ENCODE peak calls at places on chromosomes 1 and 21, in nine cellular contexts. Q, N, B, G, Y, Z, E, F and L are unnamed samples. For H3K36me3, the result is how much of the 10 kb centered on the place peaks cover.

GRCh38 chr1:22598736-22599135 is 35.4 kb downstream of the EPHA8 start:
- DNase-seq in Q (no peak), N (no peak), B (no peak), G (no peak), Y (no peak), Z (no peak), E (no peak), F (no peak), L (no peak)

GRCh38 chr1:27033059-27033746 is 20.6 kb upstream of the TENT5B start:
- DNase-seq in Q (no peak), N (no peak), B (peak), G (no peak), Y (no peak), Z (peak), E (no peak), F (no peak), L (no peak)

GRCh38 chr1:227766653-227767277 is 31.5 kb downstream of the SNAP47 start:
- DNase-seq in Q (no peak), N (no peak), B (no peak), G (no peak), Y (no peak), Z (no peak), E (no peak), F (no peak), L (no peak)

GRCh38 chr1:71330991-71331390 is 250.2 kb upstream of the ZRANB2 start:
- DNase-seq in Q (no peak), N (no peak), B (no peak), G (no peak), Y (no peak), Z (no peak), E (no peak), F (no peak), L (no peak)

GRCh38 chr1:170545476-170545875 is 13.5 kb downstream of the GORAB start:
- DNase-seq in Q (no peak), N (peak), B (no peak), G (peak), Y (no peak), Z (no peak), E (no peak), F (no peak), L (no peak)

GRCh38 chr21:37266515-37267221 is 466 bp downstream of the VPS26C start:
- DNase-seq in Q (no peak), N (peak), B (no peak), G (no peak), Y (no peak), Z (no peak), E (no peak), F (no peak), L (no peak)

GRCh38 chr1:62040450-62040849 is 154.2 kb upstream of the L1TD1 start:
- DNase-seq in Q (no peak), N (no peak), B (no peak), G (no peak), Y (no peak), Z (no peak), E (no peak), F (no peak), L (no peak)

GRCh38 chr1:62528015-62528414 is 69.3 kb upstream of the ANGPTL3 start:
- DNase-seq in Q (no peak), N (no peak), B (peak), G (no peak), Y (no peak), Z (no peak), E (no peak), F (no peak), L (no peak)

GRCh38 chr1:157580179-157580827 is 17.6 kb downstream of the FCRL4 start:
- DNase-seq in Q (no peak), N (peak), B (peak), G (peak), Y (no peak), Z (peak), E (no peak), F (peak), L (peak)

GRCh38 chr1:52294580-52294979 is 71.4 kb downstream of the CC2D1B start:
- DNase-seq in Q (no peak), N (no peak), B (no peak), G (no peak), Y (no peak), Z (no peak), E (no peak), F (no peak), L (no peak)

GRCh38 chr21:32717851-32718316 is 9.9 kb downstream of the SYNJ1 start:
- DNase-seq in Q (no peak), N (no peak), B (no peak), G (no peak), Y (no peak), Z (no peak), E (no peak), F (no peak), L (no peak)

GRCh38 chr21:44384968-44385367 is 31.5 kb downstream of the TRPM2 start:
- DNase-seq in Q (no peak), N (no peak), B (no peak), G (no peak), Y (no peak), Z (no peak), E (no peak), F (no peak), L (no peak)

GRCh38 chr1:224201336-224201735 is 18.3 kb downstream of the DEGS1 start:
- DNase-seq in Q (no peak), N (no peak), B (no peak), G (no peak), Y (no peak), Z (no peak), E (no peak), F (no peak), L (no peak)

GRCh38 chr1:58398714-58399113 is 147.8 kb downstream of the OMA1 start:
- DNase-seq in Q (no peak), N (no peak), B (no peak), G (no peak), Y (no peak), Z (no peak), E (no peak), F (no peak), L (no peak)

GRCh38 chr21:16912075-16912474 is 600.8 kb upstream of the CXADR start:
- DNase-seq in Q (no peak), N (peak), B (no peak), G (peak), Y (no peak), Z (no peak), E (no peak), F (no peak), L (no peak)

GRCh38 chr1:34803770-34804169 is 11.0 kb downstream of the GJA4 start:
- DNase-seq in Q (no peak), N (no peak), B (no peak), G (no peak), Y (no peak), Z (no peak), E (no peak), F (no peak), L (no peak)

GRCh38 chr1:54886724-54887664 is at the start of gene DHCR24:
- DNase-seq in Q (peak), N (peak), B (peak), G (peak), Y (peak), Z (peak), E (peak), F (peak), L (peak)

GRCh38 chr1:33161061-33161681 is 20.7 kb downstream of the TRIM62 start:
- DNase-seq in Q (peak), N (peak), B (no peak), G (no peak), Y (peak), Z (no peak), E (no peak), F (peak), L (no peak)

GRCh38 chr1:28518745-28519341 is 13.0 kb downstream of the RCC1 start:
- DNase-seq in Q (no peak), N (no peak), B (no peak), G (no peak), Y (no peak), Z (no peak), E (no peak), F (no peak), L (peak)

GRCh38 chr21:25691931-25692330 is 42.8 kb downstream of the ATP5PF start:
- DNase-seq in Q (no peak), N (no peak), B (no peak), G (no peak), Y (no peak), Z (no peak), E (no peak), F (no peak), L (no peak)

GRCh38 chr1:67429011-67429527 is 1.1 kb downstream of the SERBP1 start:
- DNase-seq in Q (no peak), N (no peak), B (no peak), G (no peak), Y (no peak), Z (no peak), E (no peak), F (peak), L (no peak)

GRCh38 chr1:202578565-202578964 is 131.7 kb downstream of the SYT2 start:
- DNase-seq in Q (no peak), N (no peak), B (no peak), G (no peak), Y (no peak), Z (no peak), E (no peak), F (no peak), L (no peak)

GRCh38 chr1:212498243-212498642 is 65.5 kb downstream of the NENF start:
- DNase-seq in Q (peak), N (peak), B (no peak), G (no peak), Y (no peak), Z (no peak), E (no peak), F (no peak), L (no peak)

GRCh38 chr21:34052171-34052570 is 21.2 kb upstream of the MRPS6 start:
- DNase-seq in Q (no peak), N (no peak), B (no peak), G (no peak), Y (no peak), Z (no peak), E (no peak), F (no peak), L (peak)

GRCh38 chr1:43547538-43548072 is 16.9 kb downstream of the PTPRF start:
- DNase-seq in Q (no peak), N (no peak), B (no peak), G (no peak), Y (no peak), Z (no peak), E (no peak), F (no peak), L (no peak)

GRCh38 chr1:17427696-17428660 is 11.5 kb downstream of the RCC2 start:
- DNase-seq in Q (no peak), N (no peak), B (no peak), G (no peak), Y (no peak), Z (peak), E (no peak), F (no peak), L (no peak)

GRCh38 chr1:67939176-67939751 is 106.0 kb upstream of the GNG12 start:
- DNase-seq in Q (no peak), N (no peak), B (no peak), G (no peak), Y (no peak), Z (no peak), E (no peak), F (no peak), L (no peak)

GRCh38 chr21:46316708-46317324 is 6.9 kb downstream of the C21orf58 start:
- DNase-seq in Q (no peak), N (no peak), B (no peak), G (no peak), Y (no peak), Z (no peak), E (no peak), F (no peak), L (no peak)
- TF ChIP-seq CTCF in Q (no peak), N (no peak), B (no peak), G (no peak), Y (no peak), Z (no peak), E (no peak), F (no peak), L (no peak)

GRCh38 chr1:234381699-234382555 is 8.7 kb downstream of the COA6 start:
- DNase-seq in Q (no peak), N (no peak), B (no peak), G (no peak), Y (no peak), Z (no peak), E (no peak), F (no peak), L (no peak)
- H3K36me3 ChIP-seq in Q (under half), N (under half), B (under half), G (under half), Y (under half), Z (under half), E (half or more), F (under half), L (under half)

GRCh38 chr1:30522031-30523004 is 201.1 kb downstream of the MATN1 start:
- DNase-seq in Q (peak), N (no peak), B (no peak), G (peak), Y (no peak), Z (no peak), E (peak), F (peak), L (no peak)

GRCh38 chr1:30521261-30521865 is 202.0 kb downstream of the MATN1 start:
- DNase-seq in Q (peak), N (no peak), B (no peak), G (no peak), Y (no peak), Z (no peak), E (no peak), F (no peak), L (no peak)

GRCh38 chr1:30524840-30525617 is 198.4 kb downstream of the MATN1 start:
- DNase-seq in Q (peak), N (no peak), B (no peak), G (no peak), Y (no peak), Z (no peak), E (no peak), F (no peak), L (no peak)

GRCh38 chr1:30525631-30525979 is 197.8 kb downstream of the MATN1 start:
- DNase-seq in Q (peak), N (no peak), B (no peak), G (no peak), Y (no peak), Z (no peak), E (no peak), F (no peak), L (no peak)

DNA sequence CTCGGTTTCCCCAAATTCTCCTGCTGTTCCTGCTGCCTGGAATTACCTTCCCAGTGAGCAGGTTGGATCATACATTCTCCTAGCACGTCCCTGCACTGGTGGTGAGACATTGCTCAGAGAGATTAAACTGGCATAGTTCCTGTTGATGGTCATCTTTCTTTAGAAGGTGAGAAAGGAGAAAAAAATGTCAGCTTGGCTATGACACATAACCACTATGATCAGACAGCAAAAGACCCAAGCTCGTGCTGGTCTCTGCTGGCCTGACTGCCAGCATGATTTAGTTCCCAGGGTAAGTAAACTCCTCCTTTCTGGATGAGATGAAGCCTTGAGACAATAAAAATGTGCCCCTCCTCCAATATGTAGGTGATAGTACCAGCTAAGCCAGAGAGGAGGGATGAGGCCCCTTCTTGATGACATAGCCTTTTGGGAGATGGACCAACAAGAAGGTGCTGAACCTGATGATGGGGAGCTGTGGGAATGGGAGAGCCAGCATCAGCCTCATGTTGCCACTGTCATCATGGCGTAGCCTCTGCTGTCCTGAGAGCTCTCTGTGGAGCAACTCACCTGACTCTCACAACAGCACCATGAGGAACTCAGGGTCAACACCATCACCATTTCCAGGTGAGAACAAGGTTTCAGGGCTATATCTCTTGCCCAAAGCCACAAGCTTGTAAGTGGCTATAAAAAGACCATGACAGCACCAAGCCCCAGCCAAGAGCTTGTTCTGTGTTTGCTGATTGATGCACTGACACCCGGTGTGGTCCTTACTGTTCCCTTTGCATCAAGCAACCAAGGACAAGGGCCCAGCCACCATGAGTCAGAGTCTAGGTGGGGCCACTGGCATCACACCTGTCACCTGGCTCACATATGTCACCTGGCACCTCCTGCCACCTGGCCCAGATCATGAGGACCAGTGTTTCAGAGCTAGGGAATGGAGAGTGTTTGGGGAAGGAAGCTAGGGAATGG is 200.0 kb downstream of the MATN1 start:
- DNase-seq in Q (peak), N (peak), B (no peak), G (peak), Y (no peak), Z (no peak), E (no peak), F (no peak), L (no peak)
- TF ChIP-seq CTCF in Q (no peak), N (no peak), B (no peak), G (no peak), Y (no peak), Z (no peak), E (no peak), F (no peak), L (no peak)

GRCh38 chr1:229447809-229448252 is 13.9 kb upstream of the ACTA1 start:
- DNase-seq in Q (no peak), N (no peak), B (no peak), G (no peak), Y (no peak), Z (no peak), E (no peak), F (no peak), L (no peak)
- H3K36me3 ChIP-seq in Q (under half), N (under half), B (under half), G (under half), Y (under half), Z (under half), E (half or more), F (under half), L (under half)

DNA sequence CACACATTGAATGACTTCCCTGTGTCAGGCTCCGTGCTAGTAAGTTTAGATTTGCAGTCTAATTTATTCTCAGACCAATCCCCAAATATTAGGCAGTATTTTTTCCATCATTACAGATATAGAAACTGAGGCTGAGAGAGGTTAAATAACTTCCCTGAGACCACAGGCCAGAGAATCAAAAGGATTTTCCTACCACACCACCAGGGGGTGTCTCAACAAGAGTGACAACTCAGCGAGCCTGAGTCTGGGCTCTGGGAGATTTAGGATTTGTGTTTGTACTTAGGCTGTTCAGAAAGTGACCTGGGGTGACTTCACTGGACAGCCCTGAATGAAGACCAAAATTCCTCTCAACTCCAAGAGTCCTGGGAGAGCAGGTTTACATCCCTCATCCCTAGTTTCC is 13.3 kb upstream of the LCE5A start:
- DNase-seq in Q (no peak), N (no peak), B (no peak), G (no peak), Y (no peak), Z (no peak), E (no peak), F (no peak), L (no peak)
- TF ChIP-seq CTCF in Q (no peak), N (peak), B (no peak), G (peak), Y (no peak), Z (no peak), E (no peak), F (no peak), L (peak)